ENCODE peak calls at places on chromosomes 11 and 22, in five cellular contexts. E is A549, Y is K562, V is HepG2, G is GM12878. B is an unnamed sample.

GRCh38 chr11:36034572-36035331 is 90.9 kb downstream of the LDLRAD3 start:
- DNase-seq in E (peak), V (no peak), Y (no peak), G (no peak), B (no peak)

GRCh38 chr22:39593061-39593930 is 22.7 kb downstream of the CACNA1I start:
- DNase-seq in G (no peak), E (peak), Y (no peak), V (no peak), B (no peak)

GRCh38 chr11:109350091-109350490 is 71.9 kb upstream of the C11orf87 start:
- DNase-seq in E (no peak), Y (no peak), G (no peak), V (no peak), B (no peak)

GRCh38 chr11:117670924-117671323 is 126.1 kb downstream of the DSCAML1 start:
- DNase-seq in V (no peak), E (no peak), Y (no peak), G (no peak), B (no peak)

GRCh38 chr11:34292546-34292945 is 65.3 kb downstream of the ABTB2 start:
- DNase-seq in E (no peak), V (no peak), Y (no peak), G (no peak), B (no peak)

GRCh38 chr11:10314199-10315072 is 9.6 kb downstream of the ADM start:
- DNase-seq in V (peak), E (peak), Y (peak), G (peak), B (no peak)

GRCh38 chr11:103682318-103683184 is 353.9 kb upstream of the DDI1 start:
- DNase-seq in G (peak), E (peak), V (peak), Y (peak), B (peak)

GRCh38 chr11:122071680-122072321 is 44.2 kb downstream of the BLID start:
- DNase-seq in E (no peak), G (no peak), Y (no peak), V (no peak), B (no peak)

GRCh38 chr11:122042981-122043380 is 73.0 kb downstream of the BLID start:
- DNase-seq in Y (no peak), G (no peak), V (no peak), E (no peak), B (no peak)

GRCh38 chr22:17974703-17975372 is 49.5 kb downstream of the MICAL3 start:
- DNase-seq in Y (no peak), V (no peak), E (no peak), G (peak), B (no peak)

GRCh38 chr11:102831128-102831708 is 12.2 kb downstream of the MMP3 start:
- DNase-seq in G (no peak), V (peak), Y (peak), E (peak), B (no peak)

GRCh38 chr22:49328630-49329405 is 498.9 kb downstream of the BRD1 start:
- DNase-seq in Y (no peak), E (no peak), V (no peak), G (no peak), B (no peak)

GRCh38 chr11:128146926-128147605 is 440.3 kb downstream of the ETS1 start:
- DNase-seq in Y (no peak), V (no peak), G (no peak), E (no peak), B (no peak)

GRCh38 chr11:68780829-68781228 is 29.5 kb upstream of the TESMIN start:
- DNase-seq in Y (peak), G (no peak), V (no peak), E (peak), B (peak)

GRCh38 chr11:14873632-14874031 is 18.4 kb downstream of the CYP2R1 start:
- DNase-seq in E (no peak), G (no peak), V (no peak), Y (no peak), B (no peak)

GRCh38 chr11:131666006-131666405 is 295.6 kb downstream of the NTM start:
- DNase-seq in E (no peak), V (no peak), Y (no peak), G (no peak), B (no peak)

GRCh38 chr11:74011360-74012071 is 2.6 kb upstream of the UCP3 start:
- DNase-seq in G (peak), V (no peak), Y (peak), E (no peak), B (no peak)

GRCh38 chr11:38169286-38169685 is 1571.2 kb upstream of the RAG2 start:
- DNase-seq in E (no peak), V (peak), Y (no peak), G (no peak), B (no peak)

GRCh38 chr11:130705670-130706421 is 210.4 kb downstream of the SNX19 start:
- DNase-seq in V (no peak), Y (no peak), G (no peak), E (no peak), B (no peak)

GRCh38 chr22:21449531-21450319 is 17.5 kb upstream of the TMEM191C start:
- DNase-seq in G (no peak), E (no peak), Y (no peak), V (no peak), B (no peak)

GRCh38 chr11:69655479-69656394 is 14.8 kb downstream of the CCND1 start:
- DNase-seq in E (no peak), G (no peak), Y (no peak), V (no peak), B (no peak)

GRCh38 chr11:85810871-85811611 is at the start of gene SYTL2:
- DNase-seq in G (no peak), V (peak), E (peak), Y (peak), B (no peak)

GRCh38 chr22:30984317-30984716 is 15.3 kb downstream of the TUG1 start:
- DNase-seq in E (peak), Y (no peak), V (peak), G (no peak), B (no peak)

GRCh38 chr11:62545437-62546243 is 966 bp downstream of the AHNAK start:
- DNase-seq in E (peak), Y (peak), G (no peak), V (peak), B (peak)

GRCh38 chr22:49827853-49828598 is at the start of gene BRD1:
- DNase-seq in G (no peak), E (peak), Y (peak), V (no peak), B (no peak)

GRCh38 chr11:87460842-87461637 is 423.3 kb downstream of the TMEM135 start:
- DNase-seq in Y (no peak), E (no peak), V (no peak), G (no peak), B (no peak)

GRCh38 chr11:121591405-121592033 is 138.8 kb upstream of the SORL1-AS1 start:
- DNase-seq in Y (peak), V (peak), E (peak), G (peak), B (peak)

GRCh38 chr22:45949258-45949870 is 27.6 kb downstream of the WNT7B start:
- DNase-seq in Y (no peak), V (no peak), G (no peak), E (no peak), B (no peak)

GRCh38 chr11:17730137-17730536 is 4.4 kb upstream of the KCNC1 start:
- DNase-seq in Y (no peak), E (no peak), V (no peak), G (no peak), B (no peak)

GRCh38 chr11:2762031-2762380 is 62.2 kb upstream of the KCNQ1OT1 start:
- DNase-seq in V (no peak), Y (no peak), E (no peak), G (no peak), B (no peak)

GRCh38 chr11:76048763-76049162 is 157.5 kb downstream of the WNT11 start:
- DNase-seq in Y (no peak), G (no peak), V (no peak), E (peak), B (peak)

GRCh38 chr11:10326080-10326964 is 21.4 kb downstream of the ADM start:
- DNase-seq in V (peak), E (peak), G (no peak), Y (no peak), B (no peak)

GRCh38 chr11:72718101-72718501 is 34.1 kb downstream of the ARAP1 start:
- DNase-seq in V (no peak), G (no peak), E (no peak), Y (no peak), B (no peak)
- TF ChIP-seq CEBPB in V (no peak), G (no peak), E (no peak), Y (no peak), B (no peak)

GRCh38 chr22:37340331-37341262 is 58.3 kb downstream of the CYTH4 start:
- DNase-seq in V (no peak), Y (no peak), E (no peak), G (no peak), B (no peak)
- TF ChIP-seq REST in V (no peak), Y (no peak), E (no peak), G (no peak), B (no peak)

DNA sequence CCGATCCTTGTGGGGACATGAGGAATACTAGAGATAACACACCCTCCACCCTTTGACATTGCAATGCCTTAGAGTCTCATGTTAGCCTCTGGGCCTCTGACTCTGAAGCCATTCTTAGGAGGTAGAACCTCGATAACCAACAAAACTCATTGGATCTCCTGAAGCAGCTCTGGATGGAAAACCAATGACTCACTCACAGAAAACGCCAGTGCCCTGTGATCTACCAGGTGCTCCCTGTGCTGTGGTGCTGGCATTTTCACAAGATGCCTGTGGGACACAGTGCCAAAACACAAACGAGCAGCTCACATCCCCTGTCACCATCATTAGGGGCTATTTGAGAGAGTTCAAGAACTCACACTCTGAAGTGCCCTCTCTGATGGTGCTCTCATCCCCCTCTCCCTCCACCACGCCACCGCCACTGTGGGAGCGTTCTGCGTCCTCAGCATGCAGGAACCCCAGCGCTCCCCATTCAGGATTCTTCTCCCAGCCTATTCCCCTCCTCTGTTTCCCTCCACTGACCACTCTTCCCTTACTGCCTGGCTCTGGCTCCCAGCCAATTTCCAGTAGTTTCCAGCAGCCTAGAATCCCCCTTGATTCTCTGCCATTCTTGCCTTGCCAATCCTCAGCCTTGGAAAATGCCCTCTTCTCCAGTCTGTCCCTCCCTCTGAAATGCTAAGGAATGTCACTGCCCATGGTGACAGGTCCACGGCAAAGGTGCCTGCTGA is 4.6 kb upstream of the POLD4 start:
- DNase-seq in G (no peak), Y (peak), E (peak), V (no peak), B (no peak)
- TF ChIP-seq CEBPB in G (no peak), Y (no peak), E (no peak), V (no peak), B (no peak)

GRCh38 chr11:94120946-94121345 is 7.7 kb upstream of the PANX1 start:
- DNase-seq in G (no peak), Y (no peak), V (no peak), E (no peak), B (no peak)
- TF ChIP-seq REST in G (no peak), Y (no peak), V (no peak), E (no peak), B (no peak)

GRCh38 chr22:19643448-19644313 is 70.6 kb upstream of the SEPTIN5 start:
- DNase-seq in Y (peak), E (no peak), V (no peak), G (no peak), B (no peak)
- TF ChIP-seq CEBPB in Y (peak), E (no peak), V (no peak), G (no peak), B (no peak)

GRCh38 chr11:64284048-64284961 is at the start of gene BAD:
- DNase-seq in Y (peak), G (no peak), E (peak), V (peak), B (peak)

GRCh38 chr11:64283092-64283491 is 1.4 kb downstream of the BAD start:
- DNase-seq in G (no peak), Y (no peak), E (no peak), V (no peak), B (no peak)

GRCh38 chr11:64286801-64287159 is 1.1 kb downstream of the GPR137 start:
- DNase-seq in G (no peak), V (no peak), E (no peak), Y (no peak), B (no peak)

GRCh38 chr11:64285885-64286800 is 495 bp downstream of the GPR137 start:
- DNase-seq in E (peak), Y (no peak), G (no peak), V (no peak), B (no peak)

DNA sequence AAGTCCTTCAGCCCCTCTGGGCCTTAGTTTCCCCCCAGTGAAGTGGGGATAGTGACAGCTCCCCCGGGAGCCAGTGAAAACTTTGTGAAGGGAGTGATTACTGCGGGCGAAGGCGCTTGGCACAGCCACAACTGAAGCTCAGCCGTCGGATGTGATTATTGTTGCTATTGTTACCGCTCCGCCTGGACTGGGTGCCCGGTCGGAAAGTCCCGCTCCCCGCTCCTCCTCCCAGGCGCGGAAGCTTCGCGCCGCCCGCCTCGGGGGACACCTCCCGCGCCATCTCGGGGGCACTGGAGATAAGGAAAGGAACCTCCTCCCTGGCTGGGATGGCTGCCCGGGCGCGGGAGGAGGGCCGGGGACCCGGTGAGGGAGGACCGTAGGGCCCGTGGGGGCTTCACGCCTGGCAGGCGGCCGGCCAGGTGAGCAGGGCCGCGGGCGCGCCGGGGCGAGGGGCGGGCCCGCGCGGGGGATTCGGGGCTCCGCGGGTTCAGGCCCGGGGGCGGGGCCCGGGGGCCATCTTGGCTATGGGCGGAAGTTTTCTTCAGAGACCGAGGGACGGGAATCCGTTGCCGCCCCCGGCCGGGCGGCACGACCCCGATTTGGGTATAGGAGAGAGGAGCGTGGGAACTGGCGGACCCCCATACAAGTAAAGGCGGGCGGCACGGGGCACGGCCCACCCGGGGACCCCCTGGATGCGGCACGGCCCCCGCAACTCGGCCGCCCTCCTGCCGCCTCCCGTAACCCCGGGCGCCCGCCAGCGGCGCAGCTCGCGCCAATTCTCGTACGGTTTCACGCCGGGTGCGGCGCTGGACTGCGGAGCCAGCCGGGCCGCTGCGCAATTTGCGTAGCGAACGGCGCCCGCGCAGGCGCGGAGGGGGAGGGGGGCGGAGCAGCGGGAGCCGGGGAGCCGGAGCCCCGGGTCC is at the start of gene GPR137:
- DNase-seq in E (peak), Y (peak), V (peak), G (no peak), B (no peak)
- TF ChIP-seq REST in E (peak), Y (peak), V (no peak), G (no peak), B (no peak)

DNA sequence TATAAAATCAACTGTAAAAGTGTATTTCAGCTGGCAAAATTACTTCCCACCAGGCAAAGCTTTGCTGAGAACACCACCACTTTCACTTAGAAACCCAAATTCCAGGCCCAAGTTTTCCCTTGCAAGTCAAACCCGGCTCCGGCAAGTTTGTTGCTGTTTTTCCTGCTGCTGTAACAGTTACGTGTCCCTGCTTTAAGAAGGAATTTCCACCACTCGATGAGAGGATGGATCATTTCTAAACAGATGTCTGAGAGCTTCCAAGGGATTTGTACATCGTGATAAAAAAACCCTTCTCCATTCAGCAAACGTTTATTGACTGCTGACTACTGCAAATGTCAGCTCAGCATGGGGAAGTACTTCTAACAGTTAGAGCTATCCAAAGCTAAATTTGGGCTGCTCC is 19.7 kb downstream of the P2RX3 start:
- DNase-seq in E (no peak), G (no peak), Y (no peak), V (no peak), B (no peak)
- TF ChIP-seq CEBPB in E (no peak), G (no peak), Y (no peak), V (no peak), B (no peak)

DNA sequence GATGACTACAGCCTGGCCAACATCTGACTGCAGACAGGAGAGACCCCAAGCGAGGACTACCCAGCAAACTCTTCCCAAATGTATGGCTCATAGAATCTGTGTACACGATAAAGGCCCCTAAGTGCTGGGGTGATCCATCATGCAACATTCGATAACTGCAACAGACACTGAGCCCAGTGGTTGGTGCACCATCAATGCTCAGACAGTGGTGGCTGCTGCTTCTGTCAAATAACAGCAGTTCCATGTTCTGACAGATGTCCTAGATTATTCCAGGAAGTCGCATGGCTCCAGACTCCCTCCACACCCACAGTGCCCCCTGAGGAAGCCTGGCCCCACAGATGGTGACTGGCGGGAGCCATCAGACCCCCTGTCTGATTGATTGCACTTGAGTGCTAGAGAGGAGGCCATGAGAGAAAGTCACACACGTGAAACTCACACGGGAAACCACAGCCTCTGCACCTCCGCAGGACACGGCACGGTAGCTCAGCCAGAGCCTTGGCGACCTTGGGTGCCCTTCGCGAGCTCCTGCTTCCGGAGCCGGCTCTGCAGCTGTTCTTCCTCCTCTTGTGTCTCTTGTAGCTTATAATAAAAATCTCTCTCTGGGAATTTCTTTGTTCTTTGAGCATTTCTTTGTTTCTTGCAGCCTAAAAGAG is 1156.0 kb downstream of the TBC1D22A start:
- DNase-seq in V (no peak), G (peak), E (no peak), Y (no peak), B (no peak)
- TF ChIP-seq REST in V (no peak), G (no peak), E (no peak), Y (no peak), B (no peak)

GRCh38 chr11:1753426-1754305 is 3.3 kb upstream of the IFITM10 start:
- DNase-seq in G (no peak), V (no peak), E (no peak), Y (no peak), B (no peak)

GRCh38 chr11:1751521-1751921 is 1.1 kb upstream of the IFITM10 start:
- DNase-seq in E (no peak), G (no peak), V (no peak), Y (no peak), B (no peak)

GRCh38 chr11:1754376-1755150 is 4.2 kb upstream of the IFITM10 start:
- DNase-seq in G (no peak), Y (no peak), V (no peak), E (no peak), B (no peak)

GRCh38 chr11:1751999-1752906 is 1.9 kb upstream of the IFITM10 start:
- DNase-seq in Y (no peak), G (no peak), E (no peak), V (no peak), B (no peak)

DNA sequence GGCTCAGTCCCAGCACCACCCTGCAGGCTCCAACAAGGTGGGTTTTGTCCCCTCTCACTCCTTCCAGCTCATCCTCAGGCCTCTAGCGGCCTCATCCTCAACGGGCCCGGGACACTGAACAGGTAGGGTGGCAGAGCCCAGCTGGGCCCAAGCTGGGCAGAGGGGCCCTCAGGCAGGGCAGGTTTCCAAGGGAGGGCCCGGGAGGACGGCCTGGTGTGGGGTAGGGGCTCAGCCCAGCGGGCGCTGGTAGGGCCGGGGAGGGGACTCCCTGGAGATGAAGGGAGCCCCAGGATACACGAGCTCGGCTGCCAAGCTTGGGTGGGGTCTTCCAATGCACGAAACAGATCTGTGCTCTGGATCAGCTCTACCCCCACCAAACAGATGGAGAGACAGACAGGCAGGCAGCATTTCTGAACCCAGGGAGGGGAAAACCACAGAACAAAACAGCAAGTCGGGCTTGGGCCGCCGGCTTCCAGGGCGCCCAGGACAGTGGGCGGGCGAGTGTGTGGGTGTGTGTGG is 2.6 kb upstream of the IFITM10 start:
- DNase-seq in V (no peak), G (no peak), E (no peak), Y (no peak), B (no peak)
- TF ChIP-seq CEBPB in V (no peak), G (no peak), E (no peak), Y (no peak), B (no peak)